ENCODE peak calls at places on chromosomes 16 and 17, in seven cellular contexts. P is SK-N-SH, L is H1, Q is K562, Y is GM12878, X is HCT116, U is HepG2. M is an unnamed sample.

GRCh38 chr17:76357597-76358158 is 4.0 kb upstream of the PRPSAP1 start:
- DNase-seq in P (no peak), L (no peak), Q (no peak), Y (no peak), X (no peak), U (peak; percentile 47), M (no peak)

GRCh38 chr16:70735141-70735979 is 49.5 kb upstream of the MTSS2 start:
- DNase-seq in P (no peak), L (no peak), Q (no peak), Y (no peak), X (no peak), U (peak; percentile 30), M (no peak)

GRCh38 chr17:74410001-74410443 is 21.9 kb upstream of the GPRC5C start:
- DNase-seq in P (no peak), L (no peak), Q (no peak), Y (no peak), X (no peak), U (no peak), M (no peak)

GRCh38 chr16:70267516-70267915 is 15.8 kb upstream of the EXOSC6 start:
- DNase-seq in P (peak; percentile 70), L (no peak), Q (peak; percentile 62), Y (no peak), X (peak; percentile 18), U (peak; percentile 72), M (no peak)

GRCh38 chr16:11682655-11683096 is 14.4 kb downstream of the SNN start:
- DNase-seq in P (no peak), L (no peak), Q (no peak), Y (no peak), X (no peak), U (no peak), M (no peak)

GRCh38 chr17:81821603-81822311 is 11.3 kb downstream of the MCRIP1 start:
- DNase-seq in P (peak; percentile 82), L (no peak), Q (peak; percentile 94), Y (no peak), X (peak; percentile 40), U (peak; percentile 84), M (no peak)

GRCh38 chr16:70750893-70751467 is 50.0 kb downstream of the VAC14 start:
- DNase-seq in P (no peak), L (no peak), Q (no peak), Y (no peak), X (no peak), U (no peak), M (no peak)

GRCh38 chr16:24776486-24777220 is 47.2 kb downstream of the TNRC6A start:
- DNase-seq in P (peak; percentile 47), L (no peak), Q (no peak), Y (no peak), X (no peak), U (no peak), M (no peak)

GRCh38 chr17:50182783-50183438 is 17.1 kb downstream of the SGCA start:
- DNase-seq in P (no peak), L (no peak), Q (no peak), Y (no peak), X (no peak), U (no peak), M (no peak)

GRCh38 chr16:76946879-76947278 is 244.1 kb upstream of the MON1B start:
- DNase-seq in P (peak; percentile 41), L (no peak), Q (peak; percentile 60), Y (no peak), X (peak; percentile 2), U (peak; percentile 20), M (no peak)

GRCh38 chr17:44121206-44121605 is 2.2 kb downstream of the HDAC5 start:
- DNase-seq in P (peak; percentile 58), L (no peak), Q (no peak), Y (no peak), X (no peak), U (no peak), M (no peak)
- H3K4me1 ChIP-seq in P (peaks cover 26% of the 10 kb centered on the region), L (peaks cover 17% of the 10 kb centered on the region), Q (peaks cover 10% of the 10 kb centered on the region), Y (peaks cover 8% of the 10 kb centered on the region), X (peaks cover 14% of the 10 kb centered on the region), U (peaks cover 29% of the 10 kb centered on the region), M (peaks cover 5% of the 10 kb centered on the region)

DNA sequence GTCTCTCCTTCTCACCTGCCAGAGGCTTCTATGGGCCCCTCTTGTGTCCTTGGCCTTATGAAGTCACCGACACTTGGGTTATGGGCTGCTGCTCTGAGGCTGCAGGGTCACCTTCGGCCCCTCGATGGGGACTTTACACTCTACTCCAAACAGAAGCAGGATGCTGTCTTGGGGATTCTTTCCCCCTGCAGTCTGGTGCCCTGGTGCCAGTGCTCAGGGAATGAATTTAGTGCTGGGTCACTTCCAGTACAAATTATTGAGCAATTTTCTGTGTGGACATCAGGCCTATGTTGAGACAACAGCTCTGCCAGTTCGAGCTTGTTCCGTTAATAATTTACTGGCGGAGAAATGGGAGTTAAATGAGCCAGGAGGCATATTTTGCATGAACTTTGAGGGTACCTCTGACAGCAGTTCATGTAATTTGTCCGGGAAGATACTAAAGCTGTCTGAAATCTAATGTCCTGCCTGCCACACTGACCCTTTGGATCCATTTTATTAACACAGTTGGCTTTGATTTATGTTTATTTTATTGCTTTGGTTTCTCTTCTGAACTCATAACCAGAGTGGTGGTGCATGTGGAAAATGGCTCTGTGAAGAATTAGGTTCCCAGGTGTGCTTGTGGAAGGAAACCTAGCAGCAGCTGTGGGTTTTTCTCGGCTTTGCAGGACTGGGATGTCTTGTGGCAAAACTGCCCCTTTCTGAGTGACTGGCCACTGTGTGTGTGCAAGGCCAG is 34.1 kb upstream of the DHX8 start:
- DNase-seq in P (no peak), L (no peak), Q (no peak), Y (no peak), X (no peak), U (peak; percentile 97), M (no peak)
- TF ChIP-seq POLR2AphosphoS5 in P (no peak), L (no peak), Q (no peak), Y (no peak), X (no peak), U (peak; percentile 28), M (no peak)

DNA sequence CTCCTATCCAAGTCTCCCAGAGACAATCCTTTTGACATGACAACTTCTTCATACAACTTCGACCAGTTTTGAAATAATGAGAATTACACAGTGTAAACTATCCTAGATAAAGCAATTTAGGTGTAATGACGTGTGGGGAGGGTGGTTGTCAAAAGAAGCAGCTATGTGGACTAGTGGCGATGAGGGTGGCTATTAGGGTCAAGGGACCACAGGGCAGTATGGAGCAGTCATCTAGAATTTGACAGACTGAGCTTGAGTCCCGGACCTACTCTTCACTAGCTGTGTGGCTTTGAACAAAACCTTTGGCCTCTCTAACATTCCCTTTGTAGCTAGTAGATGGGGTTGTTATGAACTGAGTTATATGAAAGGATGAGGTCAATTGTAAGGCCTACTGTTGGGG is 247.1 kb downstream of the HAPSTR1 start:
- DNase-seq in P (no peak), L (no peak), Q (no peak), Y (no peak), X (no peak), U (no peak), M (no peak)
- TF ChIP-seq SIN3A in P (no peak), L (no peak), Q (no peak), Y (no peak), X (no peak), U (no peak), M (no peak)

DNA sequence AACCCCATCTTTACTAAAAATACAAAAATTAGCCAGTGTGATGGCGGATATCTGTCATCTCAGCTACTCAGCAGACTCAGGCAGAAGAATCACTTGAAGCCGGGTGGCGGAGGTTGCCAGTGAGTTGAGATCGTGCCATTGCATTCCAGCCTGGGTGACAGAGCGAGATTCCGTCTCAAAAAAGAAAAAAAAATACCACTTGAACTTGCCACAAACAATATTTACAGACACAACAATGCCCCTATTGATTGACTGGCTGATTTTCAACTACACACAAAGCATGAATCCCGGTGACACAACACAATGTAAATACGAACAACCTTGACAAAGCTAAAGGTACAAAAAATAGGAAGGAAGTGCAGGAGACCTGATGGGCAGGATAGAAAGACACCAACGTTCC is 49.3 kb downstream of the NXN start:
- DNase-seq in P (no peak), L (no peak), Q (no peak), Y (no peak), X (no peak), U (peak; percentile 98), M (peak; percentile 59)
- H3K4me1 ChIP-seq in P (peaks cover 6% of the 10 kb centered on the region), L (peaks cover 13% of the 10 kb centered on the region), Q (no peaks in the 10 kb centered on the region), Y (no peaks in the 10 kb centered on the region), X (peaks cover 76% of the 10 kb centered on the region), U (peaks cover 78% of the 10 kb centered on the region), M (peaks cover 83% of the 10 kb centered on the region)

GRCh38 chr16:85675528-85675927 is 13.2 kb downstream of the GINS2 start:
- DNase-seq in P (no peak), L (no peak), Q (peak; percentile 43), Y (no peak), X (no peak), U (peak; percentile 38), M (no peak)
- TF ChIP-seq POLR2AphosphoS5 in P (no peak), L (no peak), Q (peak; percentile 52), Y (no peak), X (no peak), U (peak; percentile 25), M (no peak)

GRCh38 chr17:9224485-9224884 is 203.2 kb downstream of the NTN1 start:
- DNase-seq in P (no peak), L (no peak), Q (no peak), Y (no peak), X (no peak), U (no peak), M (no peak)
- TF ChIP-seq SIN3A in P (no peak), L (no peak), Q (no peak), Y (no peak), X (no peak), U (no peak), M (no peak)

GRCh38 chr16:83940157-83940556 is 12.9 kb upstream of the OSGIN1 start:
- DNase-seq in P (no peak), L (no peak), Q (no peak), Y (no peak), X (no peak), U (no peak), M (no peak)
- H3K4me1 ChIP-seq in P (peaks cover 2% of the 10 kb centered on the region), L (no peaks in the 10 kb centered on the region), Q (no peaks in the 10 kb centered on the region), Y (no peaks in the 10 kb centered on the region), X (no peaks in the 10 kb centered on the region), U (peaks cover 83% of the 10 kb centered on the region), M (no peaks in the 10 kb centered on the region)